ENCODE peak calls at places on chromosomes 1 and 21, in four cellular contexts. B, M, U and G are unnamed samples. For H3F3A, the result is how much of the 10 kb centered on the place peaks cover.

GRCh38 chr1:173253046-173253445 is 45.9 kb upstream of the TNFSF4 start:
- DNase-seq in M (peak), U (no peak), B (peak), G (no peak)

GRCh38 chr1:52904590-52905375 is 16.8 kb downstream of the ECHDC2 start:
- DNase-seq in M (peak), U (peak), B (peak), G (peak)

GRCh38 chr21:16419188-16419874 is 689.5 kb downstream of the USP25 start:
- DNase-seq in M (peak), U (peak), B (no peak), G (peak)

GRCh38 chr1:100452641-100453040 is 85.3 kb upstream of the GPR88 start:
- DNase-seq in B (peak), U (no peak), M (no peak), G (no peak)

GRCh38 chr1:241521718-241522117 is 2.2 kb upstream of the FH start:
- DNase-seq in B (no peak), M (no peak), U (no peak), G (no peak)

GRCh38 chr1:39445573-39445972 is 45.9 kb upstream of the BMP8A start:
- DNase-seq in U (no peak), M (no peak), B (no peak), G (no peak)

GRCh38 chr1:108320851-108321250 is 77.0 kb upstream of the NBPF4 start:
- DNase-seq in U (no peak), M (no peak), B (no peak), G (no peak)

GRCh38 chr1:236491469-236492136 is 32.2 kb upstream of the LGALS8 start:
- DNase-seq in B (no peak), U (no peak), M (no peak), G (no peak)

GRCh38 chr1:101235241-101235695 is 1.6 kb upstream of the S1PR1 start:
- DNase-seq in M (peak), U (peak), B (no peak), G (no peak)

GRCh38 chr1:197958438-197958837 is 41.3 kb downstream of the LHX9 start:
- DNase-seq in U (no peak), B (no peak), M (no peak), G (no peak)

GRCh38 chr1:165114022-165114888 is 242.3 kb downstream of the LMX1A start:
- DNase-seq in B (peak), U (peak), M (peak), G (no peak)

GRCh38 chr1:32250893-32251716 is at the start of gene LCK:
- DNase-seq in U (no peak), B (no peak), M (no peak), G (no peak)

GRCh38 chr1:198117267-198117666 is 39.5 kb upstream of the NEK7 start:
- DNase-seq in U (no peak), M (peak), B (no peak), G (no peak)

GRCh38 chr1:31785020-31785946 is 21.1 kb upstream of the ADGRB2 start:
- DNase-seq in B (no peak), M (no peak), U (no peak), G (no peak)

GRCh38 chr21:41622831-41623548 is 115.0 kb upstream of the TMPRSS2 start:
- DNase-seq in M (peak), B (peak), U (no peak), G (no peak)

GRCh38 chr1:105386489-105386888 is 1636.8 kb downstream of the AMY1C start:
- DNase-seq in U (no peak), B (no peak), M (no peak), G (no peak)

GRCh38 chr1:31441073-31441472 is 28.1 kb downstream of the SERINC2 start:
- DNase-seq in U (no peak), M (no peak), B (no peak), G (no peak)

GRCh38 chr1:228241259-228241658 is 33.4 kb downstream of the OBSCN start:
- DNase-seq in U (no peak), M (no peak), B (no peak), G (no peak)

GRCh38 chr1:45348020-45348419 is 7.8 kb upstream of the MUTYH start:
- DNase-seq in M (peak), B (peak), U (no peak), G (peak)

GRCh38 chr1:91021686-91022517 is at the start of gene ZNF644:
- DNase-seq in U (peak), M (peak), B (peak), G (peak)

GRCh38 chr1:204258213-204259115 is 44.7 kb upstream of the GOLT1A start:
- DNase-seq in M (peak), U (peak), B (peak), G (no peak)

GRCh38 chr21:35508389-35508888 is 459.3 kb upstream of the RUNX1 start:
- DNase-seq in M (peak), B (peak), U (peak), G (peak)

GRCh38 chr1:19597463-19598309 is 46.4 kb upstream of the NBL1 start:
- DNase-seq in M (peak), B (peak), U (no peak), G (no peak)

GRCh38 chr1:151371340-151371739 is 1.2 kb downstream of the SELENBP1 start:
- DNase-seq in M (peak), U (no peak), B (peak), G (no peak)

GRCh38 chr1:229027622-229028182 is 243.2 kb upstream of the RAB4A start:
- DNase-seq in M (peak), B (peak), U (peak), G (peak)

GRCh38 chr1:154663656-154664055 is 55.7 kb upstream of the ADAR start:
- DNase-seq in B (no peak), M (peak), U (no peak), G (no peak)

GRCh38 chr1:113452921-113453770 is 62.8 kb downstream of the MAGI3 start:
- DNase-seq in U (peak), M (peak), B (peak), G (peak)

GRCh38 chr1:235083589-235084323 is 44.9 kb downstream of the TOMM20 start:
- DNase-seq in M (peak), B (peak), U (peak), G (peak)

GRCh38 chr1:41538741-41539415 is 54.4 kb upstream of the EDN2 start:
- DNase-seq in M (no peak), U (no peak), B (no peak), G (no peak)

GRCh38 chr1:150995896-150996295 is 10.8 kb downstream of the MINDY1 start:
- DNase-seq in B (peak), U (peak), M (peak), G (no peak)

GRCh38 chr1:215833936-215834729 is 267.0 kb downstream of the KCTD3 start:
- DNase-seq in M (peak), B (peak), U (no peak), G (no peak)

GRCh38 chr1:160122978-160123495 is 7.5 kb downstream of the ATP1A2 start:
- DNase-seq in M (no peak), U (no peak), B (no peak), G (no peak)

GRCh38 chr1:24091971-24092482 is 19.9 kb downstream of the MYOM3 start:
- DNase-seq in B (no peak), M (peak), U (no peak), G (no peak)

GRCh38 chr1:84972377-84972987 is 24.4 kb downstream of the MCOLN2 start:
- DNase-seq in B (no peak), U (no peak), M (no peak), G (no peak)

GRCh38 chr1:55246896-55247295 is 31.7 kb upstream of the USP24 start:
- DNase-seq in M (peak), U (no peak), B (no peak), G (no peak)

GRCh38 chr1:212465311-212465710 is 32.6 kb downstream of the NENF start:
- DNase-seq in M (no peak), B (no peak), U (no peak), G (no peak)

DNA sequence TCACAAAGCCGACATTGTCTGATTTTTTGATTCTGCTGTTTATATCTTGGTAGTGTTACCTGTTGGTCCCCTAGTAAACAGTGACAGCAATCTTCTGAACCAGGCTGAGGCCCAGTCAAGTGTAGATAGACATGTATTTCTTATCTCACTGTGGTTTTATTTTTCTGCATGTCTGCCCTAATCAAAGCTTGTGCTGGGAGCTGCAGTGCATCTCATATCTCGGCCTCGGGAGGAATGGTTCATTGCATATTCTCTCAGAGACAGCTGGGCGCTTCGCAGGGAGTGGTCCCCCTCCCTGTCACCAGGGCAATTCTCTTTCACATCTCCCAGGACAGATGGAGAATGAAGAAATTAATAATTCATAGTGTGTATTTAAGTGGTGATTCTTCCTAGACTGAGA is 8.0 kb downstream of the SDCCAG8 start:
- DNase-seq in U (no peak), M (no peak), B (no peak), G (no peak)
- H3F3A ChIP-seq in U (under half), M (half or more), B (under half), G (under half)

GRCh38 chr1:46448109-46448911 is 41.3 kb upstream of the DMBX1 start:
- DNase-seq in U (peak), M (no peak), B (no peak), G (no peak)
- H3K4me3 ChIP-seq in U (peak), M (peak), B (no peak), G (no peak)

DNA sequence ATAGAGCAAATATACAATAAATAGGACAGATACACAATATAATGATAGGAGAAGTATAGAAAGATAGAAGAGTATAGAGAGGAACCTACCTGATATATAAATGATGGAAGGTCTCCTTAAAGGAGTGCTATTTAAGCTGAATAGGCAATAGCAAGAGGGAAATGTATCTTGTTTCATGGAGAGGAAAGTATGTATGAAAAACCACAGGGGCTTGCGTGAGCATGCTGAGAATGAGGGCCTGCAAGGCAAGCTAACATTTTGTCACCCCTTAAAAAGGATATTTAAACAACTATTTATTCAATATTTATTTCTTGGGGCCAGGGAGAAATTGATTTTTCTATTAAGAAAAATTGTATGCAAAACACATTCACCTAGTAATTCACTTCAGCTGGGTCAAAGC is 150.9 kb upstream of the ZRANB2 start:
- DNase-seq in M (peak), B (no peak), U (no peak), G (no peak)
- H3F3A ChIP-seq in M (under half), B (under half), U (under half), G (under half)

GRCh38 chr1:1004780-1005697 is 5.1 kb upstream of the HES4 start:
- DNase-seq in B (no peak), U (peak), M (peak), G (no peak)

GRCh38 chr1:1005774-1006304 is 5.9 kb upstream of the HES4 start:
- DNase-seq in U (no peak), B (no peak), M (no peak), G (no peak)

GRCh38 chr1:1004420-1004779 is 4.5 kb upstream of the HES4 start:
- DNase-seq in B (no peak), M (no peak), U (no peak), G (no peak)

GRCh38 chr1:1003618-1004419 is 3.9 kb upstream of the HES4 start:
- DNase-seq in M (no peak), U (no peak), B (no peak), G (no peak)

GRCh38 chr1:1006305-1007159 is 6.6 kb upstream of the HES4 start:
- DNase-seq in B (peak), M (no peak), U (no peak), G (peak)
- H3K4me3 ChIP-seq in B (no peak), M (no peak), U (no peak), G (peak)

DNA sequence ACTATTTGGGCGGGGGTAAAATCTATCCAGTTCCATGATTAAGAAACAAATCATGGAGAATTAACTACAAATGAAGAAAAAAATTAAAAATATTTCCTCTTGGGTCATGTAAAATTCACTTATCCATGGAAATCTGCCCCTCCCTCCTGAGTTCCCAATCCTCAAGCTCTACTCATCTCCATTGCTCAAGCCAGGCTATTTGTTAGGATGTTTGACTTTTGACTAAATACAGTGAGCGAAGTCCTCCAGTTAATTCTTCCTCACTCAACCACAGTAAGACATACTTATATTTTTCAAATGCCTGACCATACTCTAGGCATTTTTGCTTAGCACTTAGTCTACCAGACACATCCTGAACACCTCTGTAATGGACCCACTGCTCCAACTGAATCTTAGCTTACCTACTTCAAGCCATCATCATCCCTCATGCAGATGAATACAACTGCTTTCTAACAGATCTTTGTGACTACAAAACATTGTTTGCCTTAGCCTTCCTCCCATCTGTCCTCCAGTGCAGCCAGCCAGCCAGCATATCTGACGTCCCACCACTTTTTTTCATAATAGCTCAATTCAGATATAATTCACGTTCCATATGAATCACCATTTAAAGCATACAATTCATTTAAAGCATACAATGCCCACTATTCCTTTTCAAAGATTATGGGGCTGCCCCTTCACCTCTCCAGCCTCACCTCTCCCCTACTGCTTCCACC is 154.2 kb downstream of the RERE start:
- DNase-seq in M (peak), B (peak), U (no peak), G (no peak)
- H3F3A ChIP-seq in M (under half), B (under half), U (under half), G (under half)

GRCh38 chr1:196401454-196401838 is 206.8 kb downstream of the KCNT2 start:
- DNase-seq in M (no peak), U (no peak), B (no peak), G (no peak)
- H3K4me3 ChIP-seq in M (no peak), U (no peak), B (no peak), G (no peak)

DNA sequence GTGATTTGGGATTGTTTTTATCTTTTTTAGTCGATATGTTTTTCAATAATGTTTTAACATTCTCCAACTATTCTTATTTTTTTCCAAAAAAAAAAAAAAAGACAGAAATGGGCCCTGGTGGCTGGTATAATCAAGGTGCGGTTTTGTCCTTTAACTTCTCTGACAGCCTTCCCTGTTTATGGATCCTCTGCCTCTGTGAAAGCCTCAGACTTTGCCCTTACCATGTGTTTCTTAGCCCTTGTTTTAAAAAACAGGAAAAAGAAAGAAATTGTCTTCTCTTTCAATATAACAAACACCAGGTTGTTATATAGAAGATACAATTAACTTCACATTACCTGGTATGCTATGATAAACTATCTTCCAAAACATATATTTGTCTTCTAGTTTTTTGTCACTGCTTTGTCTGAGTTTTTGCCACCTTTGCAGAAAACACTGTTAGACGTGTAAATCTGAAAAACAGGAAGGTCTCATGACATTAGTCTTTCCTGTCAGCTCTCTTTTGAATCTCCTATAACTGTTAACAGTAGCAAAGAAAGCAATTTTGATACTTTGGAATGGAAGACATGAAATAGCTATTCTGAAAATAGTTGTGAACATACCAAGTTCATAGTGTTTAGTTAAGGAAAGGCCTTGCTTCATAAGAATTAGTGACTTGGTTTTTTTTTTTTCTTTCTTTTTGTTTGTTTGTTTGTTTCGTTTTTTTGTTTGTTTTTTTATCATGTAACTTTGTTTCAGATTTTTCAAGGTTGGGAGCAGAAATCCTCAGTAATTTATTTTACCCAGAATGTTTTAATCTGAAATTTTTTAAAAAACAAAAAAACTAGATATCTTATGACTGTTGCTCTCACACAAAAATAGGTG is 31.7 kb upstream of the CACYBP start:
- DNase-seq in M (no peak), B (no peak), U (no peak), G (no peak)
- H3F3A ChIP-seq in M (under half), B (under half), U (under half), G (under half)

GRCh38 chr1:218982482-218982881 is 191.2 kb upstream of the LYPLAL1 start:
- DNase-seq in M (no peak), B (no peak), U (no peak), G (no peak)

GRCh38 chr1:218983848-218984247 is 189.8 kb upstream of the LYPLAL1 start:
- DNase-seq in M (peak), B (no peak), U (peak), G (no peak)

GRCh38 chr1:218986816-218987215 is 186.9 kb upstream of the LYPLAL1 start:
- DNase-seq in B (no peak), U (no peak), M (no peak), G (no peak)

GRCh38 chr1:218985424-218985823 is 188.3 kb upstream of the LYPLAL1 start:
- DNase-seq in B (no peak), M (no peak), U (no peak), G (peak)

GRCh38 chr1:218983433-218983832 is 190.2 kb upstream of the LYPLAL1 start:
- DNase-seq in B (no peak), M (no peak), U (no peak), G (no peak)
- H3K4me3 ChIP-seq in B (no peak), M (no peak), U (no peak), G (no peak)